ENCODE peak calls at places on chromosomes 13 and 19, in five cellular contexts. Y is IMR-90, G is H1, C is neuronal stem cell, T is mesenchymal stem cell. S is an unnamed sample.

GRCh38 chr13:21980049-21980448 is 309.2 kb downstream of the FGF9 start:
- DNase-seq in Y (no peak), G (no peak), C (no peak), T (no peak), S (no peak)

GRCh38 chr19:44876930-44877530 is 14.0 kb upstream of the TOMM40 start:
- DNase-seq in Y (no peak), G (no peak), C (no peak), T (no peak), S (no peak)

GRCh38 chr13:50261502-50261901 is 246.3 kb downstream of the KCNRG start:
- DNase-seq in Y (no peak), G (no peak), C (no peak), T (no peak), S (no peak)

GRCh38 chr19:39436350-39436716 is 584 bp upstream of the RPS16 start:
- DNase-seq in Y (no peak), G (no peak), C (no peak), T (no peak), S (no peak)

GRCh38 chr19:16429066-16429758 is 42.6 kb downstream of the EPS15L1 start:
- DNase-seq in Y (no peak), G (no peak), C (no peak), T (no peak), S (no peak)

GRCh38 chr13:98429081-98429480 is 147.8 kb downstream of the STK24 start:
- DNase-seq in Y (no peak), G (no peak), C (no peak), T (no peak), S (no peak)

GRCh38 chr19:35330475-35330874 is 1.5 kb downstream of the CD22 start:
- DNase-seq in Y (no peak), G (no peak), C (no peak), T (no peak), S (no peak)

GRCh38 chr13:31408927-31409326 is 209.2 kb downstream of the B3GLCT start:
- DNase-seq in Y (no peak), G (no peak), C (no peak), T (no peak), S (no peak)

GRCh38 chr13:51632643-51633357 is 48.5 kb downstream of the WDFY2 start:
- DNase-seq in Y (no peak), G (no peak), C (peak; percentile 54), T (no peak), S (peak; percentile 49)

GRCh38 chr13:79796116-79796515 is 315.2 kb downstream of the NDFIP2 start:
- DNase-seq in Y (no peak), G (no peak), C (no peak), T (no peak), S (no peak)

GRCh38 chr19:21463449-21464105 is 41.8 kb upstream of the ZNF429 start:
- DNase-seq in Y (no peak), G (peak; percentile 81), C (peak; percentile 72), T (no peak), S (peak; percentile 98)

GRCh38 chr13:31538067-31539042 is 201.0 kb upstream of the RXFP2 start:
- DNase-seq in Y (peak; percentile 45), G (no peak), C (no peak), T (peak; percentile 25), S (peak; percentile 56)

GRCh38 chr13:71278512-71278911 is 588.5 kb downstream of the DACH1 start:
- DNase-seq in Y (no peak), G (no peak), C (no peak), T (no peak), S (no peak)

GRCh38 chr19:45879055-45879454 is 6.9 kb downstream of the IRF2BP1 start:
- DNase-seq in Y (no peak), G (no peak), C (no peak), T (no peak), S (no peak)

GRCh38 chr13:33639158-33639557 is 178.8 kb upstream of the RFC3 start:
- DNase-seq in Y (peak; percentile 44), G (no peak), C (no peak), T (peak; percentile 94), S (no peak)

GRCh38 chr19:51415187-51415586 is 2.3 kb downstream of the SIGLEC10 start:
- DNase-seq in Y (no peak), G (no peak), C (no peak), T (no peak), S (no peak)

GRCh38 chr19:15248106-15248505 is 15.9 kb upstream of the EPHX3 start:
- DNase-seq in Y (peak; percentile 36), G (no peak), C (no peak), T (no peak), S (no peak)

GRCh38 chr19:42325896-42326771 is 699 bp downstream of the MEGF8 start:
- DNase-seq in Y (no peak), G (no peak), C (no peak), T (no peak), S (peak; percentile 59)

DNA sequence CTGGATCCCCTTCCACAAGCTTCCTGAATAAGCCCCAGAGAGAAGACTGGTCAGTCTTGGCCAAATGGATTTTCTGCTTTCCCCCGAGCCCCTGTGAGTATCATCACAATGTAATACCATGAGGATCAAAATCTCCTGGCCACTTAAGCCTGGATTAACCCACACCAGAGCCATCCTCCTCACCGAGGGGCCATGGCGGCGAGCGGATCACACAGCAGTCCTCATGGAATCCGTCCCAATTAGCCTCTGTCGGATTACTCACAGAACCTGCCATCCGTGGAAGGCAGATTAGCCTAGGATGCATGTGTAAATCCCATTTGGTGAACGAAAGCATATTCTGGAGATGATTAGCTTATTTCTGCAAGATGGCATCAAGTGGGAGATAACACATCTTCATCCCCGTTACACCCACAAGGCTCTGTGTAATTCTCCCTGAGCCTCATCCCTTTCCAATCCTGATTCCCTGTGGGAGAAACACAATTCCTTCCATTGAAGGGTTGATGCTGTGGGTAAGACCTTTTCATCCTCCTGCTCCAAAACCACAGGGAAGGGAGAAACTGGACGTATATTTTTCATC is 42.5 kb downstream of the GNG7 start:
- DNase-seq in Y (no peak), G (no peak), C (no peak), T (no peak), S (no peak)
- H3K4me3 ChIP-seq in Y (no peak overlapping the region), G (no peak overlapping the region), C (no peak overlapping the region), T (no peak overlapping the region), S (no peak overlapping the region)

GRCh38 chr13:99990045-99990977 is 8.7 kb downstream of the ZIC2 start:
- DNase-seq in Y (no peak), G (peak; percentile 81), C (peak; percentile 30), T (no peak), S (peak; percentile 88)
- H3K23ac ChIP-seq in Y (no peak overlapping the region), G (no peak overlapping the region), C (peak overlapping the region; percentile 99), T (no peak overlapping the region), S (peak overlapping the region; percentile 7)

DNA sequence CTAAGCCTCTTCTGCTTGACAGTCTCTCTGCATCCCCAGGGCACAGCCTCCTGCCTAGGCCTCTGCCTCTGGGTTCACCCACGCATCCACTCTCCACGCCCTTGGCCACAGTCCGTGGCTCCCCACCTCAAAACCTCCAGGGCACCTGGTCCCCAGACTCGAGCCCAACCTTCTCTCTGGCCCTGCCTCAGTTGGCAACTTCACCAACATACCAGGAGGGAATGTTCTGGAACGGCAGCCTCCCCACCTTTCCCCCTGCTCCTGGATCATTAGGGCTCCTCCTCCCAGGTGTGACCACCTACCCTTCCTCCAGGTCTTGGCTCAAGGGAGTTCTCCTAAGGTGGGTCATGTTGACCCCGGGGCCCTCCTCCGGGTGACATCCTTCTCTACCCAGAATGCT is 69.1 kb downstream of the SOX1 start:
- DNase-seq in Y (no peak), G (no peak), C (no peak), T (no peak), S (no peak)
- H2BK15ac ChIP-seq in Y (no peak overlapping the region), G (no peak overlapping the region), C (peak overlapping the region; percentile 98), T (no peak overlapping the region), S (no peak overlapping the region)

GRCh38 chr19:3605770-3606169 is 905 bp downstream of the TBXA2R start:
- DNase-seq in Y (no peak), G (no peak), C (no peak), T (no peak), S (no peak)

GRCh38 chr19:3608079-3608641 is 1.5 kb upstream of the TBXA2R start:
- DNase-seq in Y (no peak), G (no peak), C (no peak), T (no peak), S (no peak)

GRCh38 chr19:3607398-3608078 is 863 bp upstream of the TBXA2R start:
- DNase-seq in Y (no peak), G (peak; percentile 77), C (no peak), T (peak; percentile 45), S (peak; percentile 87)

GRCh38 chr19:3606174-3606689 is 443 bp downstream of the TBXA2R start:
- DNase-seq in Y (no peak), G (peak; percentile 62), C (no peak), T (no peak), S (peak; percentile 34)

DNA sequence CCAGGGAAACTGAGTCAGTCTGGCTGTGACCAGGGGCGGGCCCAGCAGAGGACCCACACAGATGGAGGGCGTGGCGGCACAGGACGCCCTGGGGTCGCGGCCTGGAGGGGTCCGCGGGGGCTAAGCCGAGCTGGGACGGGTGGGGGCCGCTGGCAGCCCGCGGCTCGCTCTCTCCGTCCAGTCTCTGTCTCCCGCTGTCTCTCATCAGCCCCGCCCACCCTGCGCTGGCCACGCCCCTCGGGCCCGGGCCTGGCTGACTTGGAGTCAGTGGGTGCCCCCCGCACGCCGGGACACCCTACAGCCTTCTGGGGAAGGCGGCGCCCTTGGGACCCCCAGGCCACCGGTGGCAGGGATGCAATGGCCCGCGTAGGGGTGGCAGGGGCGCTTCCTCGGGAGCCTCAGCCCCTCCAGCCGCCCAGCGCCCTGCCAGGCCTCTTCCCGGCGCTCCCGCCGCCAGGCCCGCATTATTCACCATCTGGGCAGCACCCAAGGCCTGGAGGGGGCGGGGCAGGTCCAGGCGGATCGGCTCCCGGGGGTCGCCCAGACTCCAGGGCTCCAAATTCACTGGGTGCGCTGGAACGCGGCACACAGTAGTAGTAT is at the start of gene TBXA2R:
- DNase-seq in Y (peak; percentile 43), G (peak; percentile 93), C (no peak), T (peak; percentile 75), S (peak; percentile 49)
- H3K4me3 ChIP-seq in Y (peak within 1 kb of the TSS; percentile 56), G (peak within 1 kb of the TSS; percentile 31), C (no peak within 1 kb of the TSS), T (peak within 1 kb of the TSS; percentile 83), S (no peak within 1 kb of the TSS)

GRCh38 chr13:102299366-102299765 is 102.5 kb downstream of the FGF14 start:
- DNase-seq in Y (no peak), G (no peak), C (no peak), T (no peak), S (no peak)
- H3K23ac ChIP-seq in Y (no peak overlapping the region), G (no peak overlapping the region), C (no peak overlapping the region), T (no peak overlapping the region), S (no peak overlapping the region)

GRCh38 chr19:13861392-13861713 is 15.6 kb upstream of the NANOS3 start:
- DNase-seq in Y (no peak), G (no peak), C (no peak), T (no peak), S (no peak)
- H2BK15ac ChIP-seq in Y (peak overlapping the region; percentile 93), G (peak overlapping the region; percentile 97), C (peak overlapping the region; percentile 79), T (peak overlapping the region; percentile 99), S (no peak overlapping the region)

DNA sequence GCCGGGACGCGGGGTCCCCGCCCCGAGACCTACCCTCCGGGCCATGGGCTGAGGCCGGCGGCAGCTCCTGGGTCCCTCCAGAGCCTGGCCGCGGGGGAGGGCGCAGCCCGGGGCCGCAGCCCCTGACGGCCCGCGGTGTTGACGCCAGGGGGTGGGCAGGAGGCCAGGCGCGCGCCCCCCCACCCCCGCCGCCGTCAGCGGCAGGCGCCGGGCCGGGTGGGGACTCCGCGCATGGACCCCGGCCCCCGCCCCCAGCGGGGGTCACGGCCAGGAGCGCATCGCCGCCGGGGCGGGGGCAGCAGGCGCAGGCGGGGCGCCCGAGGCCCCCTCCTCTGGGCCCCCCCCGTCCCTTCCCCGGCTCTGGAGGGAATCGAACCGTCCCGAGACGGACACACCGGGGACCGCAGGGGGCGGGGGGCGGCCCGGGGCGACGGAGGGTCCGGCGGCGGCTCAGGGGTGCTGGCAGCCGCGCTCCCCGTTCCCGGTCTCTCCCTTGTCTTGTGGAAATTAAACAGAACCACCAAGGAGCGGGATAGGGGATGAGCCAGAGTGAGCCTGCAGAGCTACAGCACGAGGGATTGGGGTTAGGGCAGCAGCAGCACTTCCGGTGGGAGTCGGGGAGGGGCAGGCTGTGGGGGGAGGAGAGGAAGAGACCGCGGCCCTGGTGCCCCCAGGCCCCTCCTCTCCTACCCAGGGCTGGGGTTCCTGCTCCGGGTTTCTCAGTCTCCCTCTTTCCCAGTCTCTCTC is at the start of gene MEIS3:
- DNase-seq in Y (no peak), G (peak; percentile 64), C (no peak), T (no peak), S (peak; percentile 83)
- H3K4me3 ChIP-seq in Y (peak within 1 kb of the TSS; percentile 91), G (peak within 1 kb of the TSS; percentile 52), C (peak within 1 kb of the TSS; percentile 53), T (peak within 1 kb of the TSS; percentile 56), S (peak within 1 kb of the TSS; percentile 51)